ENCODE peak calls at places on chromosomes 2 and 18, in five cellular contexts. One of them, this sample, is unnamed.

GRCh38 chr2:26946841-26947784 is 23.3 kb upstream of the MAPRE3 start:
- DNase-seq in progenitor cell of endocrine pancreas: no peak
- DNase-seq in heart right ventricle: peak
- DNase-seq in fibroblast of lung: peak
- DNase-seq in choroid plexus epithelial cell: peak
- DNase-seq in this sample: no peak

GRCh38 chr18:67500512-67500911 is 16.0 kb downstream of the DSEL start:
- DNase-seq in choroid plexus epithelial cell: peak
- DNase-seq in fibroblast of lung: no peak
- DNase-seq in progenitor cell of endocrine pancreas: no peak
- DNase-seq in heart right ventricle: no peak
- DNase-seq in this sample: no peak

GRCh38 chr2:151575338-151575737 is 158.9 kb downstream of the NEB start:
- DNase-seq in fibroblast of lung: peak
- DNase-seq in progenitor cell of endocrine pancreas: no peak
- DNase-seq in heart right ventricle: no peak
- DNase-seq in choroid plexus epithelial cell: peak
- DNase-seq in this sample: no peak

GRCh38 chr18:68152770-68153169 is 562.1 kb downstream of the TMX3 start:
- DNase-seq in choroid plexus epithelial cell: no peak
- DNase-seq in progenitor cell of endocrine pancreas: no peak
- DNase-seq in fibroblast of lung: no peak
- DNase-seq in heart right ventricle: no peak
- DNase-seq in this sample: no peak

GRCh38 chr2:72719416-72719815 is 106.4 kb downstream of the EXOC6B start:
- DNase-seq in choroid plexus epithelial cell: peak
- DNase-seq in progenitor cell of endocrine pancreas: no peak
- DNase-seq in fibroblast of lung: peak
- DNase-seq in heart right ventricle: no peak
- DNase-seq in this sample: no peak

GRCh38 chr18:48059363-48060109 is 129.1 kb upstream of the SMAD2 start:
- DNase-seq in heart right ventricle: no peak
- DNase-seq in progenitor cell of endocrine pancreas: no peak
- DNase-seq in choroid plexus epithelial cell: no peak
- DNase-seq in fibroblast of lung: no peak
- DNase-seq in this sample: no peak

GRCh38 chr2:106158871-106159270 is 35.2 kb downstream of the UXS1 start:
- DNase-seq in choroid plexus epithelial cell: no peak
- DNase-seq in fibroblast of lung: no peak
- DNase-seq in heart right ventricle: no peak
- DNase-seq in progenitor cell of endocrine pancreas: no peak
- DNase-seq in this sample: no peak

GRCh38 chr2:84022810-84023431 is 436.2 kb downstream of the SUCLG1 start:
- DNase-seq in choroid plexus epithelial cell: peak
- DNase-seq in fibroblast of lung: peak
- DNase-seq in progenitor cell of endocrine pancreas: peak
- DNase-seq in heart right ventricle: peak
- DNase-seq in this sample: peak

GRCh38 chr18:70463085-70463484 is 174.2 kb downstream of the SOCS6 start:
- DNase-seq in heart right ventricle: no peak
- DNase-seq in progenitor cell of endocrine pancreas: no peak
- DNase-seq in choroid plexus epithelial cell: no peak
- DNase-seq in fibroblast of lung: no peak
- DNase-seq in this sample: no peak

GRCh38 chr2:141911485-141912066 is 219.2 kb downstream of the LRP1B start:
- DNase-seq in fibroblast of lung: peak
- DNase-seq in heart right ventricle: no peak
- DNase-seq in progenitor cell of endocrine pancreas: peak
- DNase-seq in choroid plexus epithelial cell: peak
- DNase-seq in this sample: peak

GRCh38 chr2:180006781-180007579 is at the start of gene CWC22:
- DNase-seq in choroid plexus epithelial cell: peak
- DNase-seq in heart right ventricle: peak
- DNase-seq in progenitor cell of endocrine pancreas: peak
- DNase-seq in fibroblast of lung: peak
- DNase-seq in this sample: peak

GRCh38 chr2:42084231-42084671 is 36.4 kb downstream of the PKDCC start:
- DNase-seq in heart right ventricle: no peak
- DNase-seq in fibroblast of lung: peak
- DNase-seq in choroid plexus epithelial cell: peak
- DNase-seq in progenitor cell of endocrine pancreas: no peak
- DNase-seq in this sample: no peak

GRCh38 chr2:168738057-168738456 is 64.4 kb upstream of the NOSTRIN start:
- DNase-seq in heart right ventricle: no peak
- DNase-seq in fibroblast of lung: peak
- DNase-seq in choroid plexus epithelial cell: peak
- DNase-seq in progenitor cell of endocrine pancreas: no peak
- DNase-seq in this sample: no peak

GRCh38 chr2:241490444-241490760 is 18.0 kb downstream of the STK25 start:
- DNase-seq in heart right ventricle: no peak
- DNase-seq in choroid plexus epithelial cell: no peak
- DNase-seq in fibroblast of lung: no peak
- DNase-seq in progenitor cell of endocrine pancreas: no peak
- DNase-seq in this sample: no peak

GRCh38 chr2:27961997-27962396 is 71.5 kb downstream of the BABAM2 start:
- DNase-seq in heart right ventricle: no peak
- DNase-seq in progenitor cell of endocrine pancreas: no peak
- DNase-seq in choroid plexus epithelial cell: no peak
- DNase-seq in fibroblast of lung: peak
- DNase-seq in this sample: no peak

GRCh38 chr2:203591642-203592041 is 56.5 kb upstream of the RAPH1 start:
- DNase-seq in progenitor cell of endocrine pancreas: no peak
- DNase-seq in choroid plexus epithelial cell: no peak
- DNase-seq in fibroblast of lung: peak
- DNase-seq in heart right ventricle: no peak
- DNase-seq in this sample: no peak

GRCh38 chr2:28400921-28401320 is 8.3 kb downstream of the FOSL2 start:
- DNase-seq in fibroblast of lung: no peak
- DNase-seq in choroid plexus epithelial cell: no peak
- DNase-seq in heart right ventricle: no peak
- DNase-seq in progenitor cell of endocrine pancreas: no peak
- DNase-seq in this sample: no peak

GRCh38 chr2:56195563-56195962 is 11.8 kb downstream of the CCDC85A start:
- DNase-seq in choroid plexus epithelial cell: peak
- DNase-seq in fibroblast of lung: peak
- DNase-seq in progenitor cell of endocrine pancreas: no peak
- DNase-seq in heart right ventricle: no peak
- DNase-seq in this sample: no peak

GRCh38 chr2:158817596-158817995 is 22.5 kb downstream of the DAPL1 start:
- DNase-seq in heart right ventricle: no peak
- DNase-seq in fibroblast of lung: peak
- DNase-seq in progenitor cell of endocrine pancreas: no peak
- DNase-seq in choroid plexus epithelial cell: peak
- DNase-seq in this sample: no peak

GRCh38 chr2:34822616-34823015 is 1223.5 kb upstream of the FAM98A start:
- DNase-seq in progenitor cell of endocrine pancreas: no peak
- DNase-seq in heart right ventricle: no peak
- DNase-seq in choroid plexus epithelial cell: no peak
- DNase-seq in fibroblast of lung: no peak
- DNase-seq in this sample: no peak

GRCh38 chr18:10953672-10954071 is 195.7 kb downstream of the PIEZO2 start:
- DNase-seq in choroid plexus epithelial cell: no peak
- DNase-seq in heart right ventricle: no peak
- DNase-seq in progenitor cell of endocrine pancreas: no peak
- DNase-seq in fibroblast of lung: no peak
- DNase-seq in this sample: no peak

GRCh38 chr2:112579280-112579679 is 5.1 kb upstream of the CHCHD5 start:
- DNase-seq in progenitor cell of endocrine pancreas: no peak
- DNase-seq in fibroblast of lung: peak
- DNase-seq in heart right ventricle: no peak
- DNase-seq in choroid plexus epithelial cell: peak
- DNase-seq in this sample: no peak

GRCh38 chr18:34801769-34802168 is 91.7 kb downstream of the DTNA start:
- DNase-seq in heart right ventricle: no peak
- DNase-seq in progenitor cell of endocrine pancreas: no peak
- DNase-seq in fibroblast of lung: peak
- DNase-seq in choroid plexus epithelial cell: peak
- DNase-seq in this sample: no peak

GRCh38 chr2:241982711-241983570 is 113.4 kb downstream of the RTP5 start:
- DNase-seq in heart right ventricle: no peak
- DNase-seq in choroid plexus epithelial cell: no peak
- DNase-seq in fibroblast of lung: no peak
- DNase-seq in progenitor cell of endocrine pancreas: no peak
- DNase-seq in this sample: no peak

GRCh38 chr18:48838921-48839818 is 111.6 kb downstream of the SMAD7 start:
- DNase-seq in choroid plexus epithelial cell: peak
- DNase-seq in progenitor cell of endocrine pancreas: no peak
- DNase-seq in fibroblast of lung: peak
- DNase-seq in heart right ventricle: no peak
- DNase-seq in this sample: no peak

GRCh38 chr2:43228341-43228751 is 1.9 kb upstream of the ZFP36L2 start:
- DNase-seq in fibroblast of lung: peak
- DNase-seq in heart right ventricle: no peak
- DNase-seq in progenitor cell of endocrine pancreas: no peak
- DNase-seq in choroid plexus epithelial cell: no peak
- DNase-seq in this sample: no peak

GRCh38 chr18:59395226-59396175 is 36.4 kb upstream of the LMAN1 start:
- DNase-seq in heart right ventricle: no peak
- DNase-seq in choroid plexus epithelial cell: no peak
- DNase-seq in progenitor cell of endocrine pancreas: no peak
- DNase-seq in fibroblast of lung: no peak
- DNase-seq in this sample: no peak

GRCh38 chr18:58186258-58186948 is 142.4 kb downstream of the NEDD4L start:
- DNase-seq in heart right ventricle: peak
- DNase-seq in fibroblast of lung: peak
- DNase-seq in progenitor cell of endocrine pancreas: no peak
- DNase-seq in choroid plexus epithelial cell: peak
- DNase-seq in this sample: no peak

GRCh38 chr2:17195016-17195415 is 323.2 kb downstream of the RAD51AP2 start:
- DNase-seq in fibroblast of lung: peak
- DNase-seq in choroid plexus epithelial cell: peak
- DNase-seq in progenitor cell of endocrine pancreas: no peak
- DNase-seq in heart right ventricle: no peak
- DNase-seq in this sample: no peak

GRCh38 chr2:10269711-10270610 is 32.7 kb upstream of the HPCAL1 start:
- DNase-seq in choroid plexus epithelial cell: no peak
- DNase-seq in heart right ventricle: no peak
- DNase-seq in fibroblast of lung: no peak
- DNase-seq in progenitor cell of endocrine pancreas: no peak
- DNase-seq in this sample: no peak

GRCh38 chr2:208249241-208249640 is 5.6 kb downstream of the IDH1 start:
- DNase-seq in choroid plexus epithelial cell: peak
- DNase-seq in heart right ventricle: no peak
- DNase-seq in progenitor cell of endocrine pancreas: no peak
- DNase-seq in fibroblast of lung: peak
- DNase-seq in this sample: no peak

GRCh38 chr2:208252766-208253492 is 1.9 kb downstream of the IDH1 start:
- DNase-seq in choroid plexus epithelial cell: no peak
- DNase-seq in progenitor cell of endocrine pancreas: no peak
- DNase-seq in fibroblast of lung: peak
- DNase-seq in heart right ventricle: no peak
- DNase-seq in this sample: no peak

GRCh38 chr2:208248601-208249000 is 6.3 kb downstream of the IDH1 start:
- DNase-seq in progenitor cell of endocrine pancreas: no peak
- DNase-seq in heart right ventricle: no peak
- DNase-seq in fibroblast of lung: no peak
- DNase-seq in choroid plexus epithelial cell: no peak
- DNase-seq in this sample: no peak

GRCh38 chr2:208250401-208250800 is 4.5 kb downstream of the IDH1 start:
- DNase-seq in fibroblast of lung: peak
- DNase-seq in progenitor cell of endocrine pancreas: no peak
- DNase-seq in heart right ventricle: no peak
- DNase-seq in choroid plexus epithelial cell: peak
- DNase-seq in this sample: no peak

DNA sequence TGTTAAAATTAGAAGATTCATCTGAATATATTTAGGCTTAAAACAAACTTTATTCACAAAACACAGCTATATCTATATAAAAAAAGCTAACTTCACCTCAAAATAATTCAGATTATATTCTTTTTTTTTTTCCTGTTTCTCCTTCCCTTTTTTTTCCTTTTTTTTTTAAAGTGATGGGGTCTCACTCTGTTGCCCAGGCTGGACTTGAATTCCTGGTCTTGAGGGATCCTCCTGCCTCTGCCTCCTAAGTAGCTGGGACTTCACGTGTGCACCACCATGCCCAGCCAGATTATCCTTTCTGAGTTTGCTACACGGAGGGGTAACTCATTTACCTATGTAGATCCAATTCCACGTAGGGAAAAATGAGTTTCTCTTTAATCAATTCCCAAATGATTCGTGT is 3.8 kb downstream of the IDH1 start:
- DNase-seq in fibroblast of lung: no peak
- DNase-seq in progenitor cell of endocrine pancreas: no peak
- DNase-seq in heart right ventricle: no peak
- DNase-seq in choroid plexus epithelial cell: no peak
- DNase-seq in this sample: no peak
- TF ChIP-seq CTCF in fibroblast of lung: no peak
- TF ChIP-seq CTCF in progenitor cell of endocrine pancreas: no peak
- TF ChIP-seq CTCF in heart right ventricle: no peak
- TF ChIP-seq CTCF in choroid plexus epithelial cell: no peak
- TF ChIP-seq CTCF in this sample: no peak

DNA sequence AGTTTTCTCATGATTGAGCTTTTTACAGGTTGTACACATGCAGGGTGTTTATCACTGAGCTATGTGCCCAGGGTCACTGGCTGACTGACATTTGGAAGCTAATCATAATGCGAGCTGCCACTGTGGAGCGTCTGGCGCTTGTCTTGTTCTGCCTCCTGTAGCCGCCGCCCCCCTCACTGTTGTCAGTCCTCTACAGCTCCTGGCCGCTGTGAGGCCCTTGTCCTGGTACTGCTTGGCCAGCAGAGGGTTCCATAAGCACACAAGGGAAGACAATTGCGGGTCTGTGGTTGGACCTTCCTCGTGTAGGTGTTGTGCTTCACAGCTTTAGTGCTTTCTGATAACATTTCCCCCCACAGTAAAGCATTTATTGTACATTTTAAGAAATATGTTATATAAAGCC is 105.6 kb upstream of the LDLRAD4 start:
- DNase-seq in choroid plexus epithelial cell: peak
- DNase-seq in fibroblast of lung: peak
- DNase-seq in heart right ventricle: peak
- DNase-seq in progenitor cell of endocrine pancreas: peak
- DNase-seq in this sample: no peak
- TF ChIP-seq CTCF in choroid plexus epithelial cell: peak
- TF ChIP-seq CTCF in fibroblast of lung: peak
- TF ChIP-seq CTCF in heart right ventricle: peak
- TF ChIP-seq CTCF in progenitor cell of endocrine pancreas: peak
- TF ChIP-seq CTCF in this sample: no peak

DNA sequence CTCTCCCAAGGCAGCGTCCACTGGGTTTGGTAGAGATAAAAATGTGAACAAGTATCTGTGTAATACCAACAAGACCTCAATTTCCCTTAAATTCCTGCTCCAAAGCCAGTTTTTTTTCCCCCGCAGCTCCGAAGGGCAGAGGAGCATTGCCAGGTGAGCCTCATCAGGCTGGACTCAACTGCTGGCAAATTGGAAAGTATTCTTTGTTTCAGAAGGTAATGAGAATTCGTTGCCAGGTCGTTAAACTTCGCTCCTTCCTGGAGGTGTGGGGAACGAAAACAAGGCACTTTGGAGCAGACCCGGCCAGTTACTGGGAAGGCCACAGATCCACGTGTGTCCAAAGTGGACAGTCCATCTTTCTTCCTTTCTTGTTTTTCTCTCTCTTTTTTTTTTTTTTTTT is 30.4 kb upstream of the ASB18 start:
- DNase-seq in heart right ventricle: no peak
- DNase-seq in progenitor cell of endocrine pancreas: no peak
- DNase-seq in choroid plexus epithelial cell: no peak
- DNase-seq in fibroblast of lung: no peak
- DNase-seq in this sample: no peak
- TF ChIP-seq CTCF in heart right ventricle: no peak
- TF ChIP-seq CTCF in progenitor cell of endocrine pancreas: no peak
- TF ChIP-seq CTCF in choroid plexus epithelial cell: no peak
- TF ChIP-seq CTCF in fibroblast of lung: no peak
- TF ChIP-seq CTCF in this sample: no peak

GRCh38 chr2:97957432-97958183 is 38.1 kb downstream of the TMEM131 start:
- DNase-seq in progenitor cell of endocrine pancreas: no peak
- DNase-seq in choroid plexus epithelial cell: peak
- DNase-seq in heart right ventricle: no peak
- DNase-seq in fibroblast of lung: peak
- DNase-seq in this sample: no peak
- TF ChIP-seq CTCF in progenitor cell of endocrine pancreas: no peak
- TF ChIP-seq CTCF in choroid plexus epithelial cell: no peak
- TF ChIP-seq CTCF in heart right ventricle: no peak
- TF ChIP-seq CTCF in fibroblast of lung: no peak
- TF ChIP-seq CTCF in this sample: no peak